ENCODE peak calls at places on chromosomes 6 and 20, in five cellular contexts. V is neural progenitor cell, K is MM.1S, E is GM23248, I is PC-3. U is an unnamed sample.

GRCh38 chr6:13872681-13873080 is 52.1 kb upstream of the RNF182 start:
- DNase-seq in K (no peak), I (no peak), E (no peak), V (no peak), U (no peak)

GRCh38 chr20:4797275-4797674 is 75.6 kb downstream of the PRND start:
- DNase-seq in V (no peak), K (no peak), I (no peak), E (peak), U (no peak)

GRCh38 chr6:37650071-37650481 is 47.6 kb downstream of the MDGA1 start:
- DNase-seq in V (peak), E (no peak), K (no peak), I (no peak), U (peak)

GRCh38 chr6:21915707-21916399 is 322.3 kb downstream of the SOX4 start:
- DNase-seq in K (no peak), V (no peak), I (peak), E (peak), U (no peak)

GRCh38 chr20:36298795-36299339 is 7.3 kb upstream of the DLGAP4 start:
- DNase-seq in I (no peak), V (no peak), E (no peak), K (no peak), U (no peak)

GRCh38 chr6:71404145-71404966 is 115.7 kb downstream of the OGFRL1 start:
- DNase-seq in I (peak), K (no peak), E (peak), V (no peak), U (peak)

GRCh38 chr20:59469266-59470252 is 134.8 kb upstream of the PHACTR3 start:
- DNase-seq in K (no peak), E (no peak), V (peak), I (no peak), U (peak)

GRCh38 chr6:43913388-43914271 is 143.6 kb downstream of the VEGFA start:
- DNase-seq in I (no peak), K (no peak), E (peak), V (no peak), U (no peak)

GRCh38 chr20:24131281-24131680 is 142.7 kb upstream of the GGTLC1 start:
- DNase-seq in V (no peak), I (peak), K (no peak), E (no peak), U (no peak)

GRCh38 chr20:10550204-10551118 is 115.4 kb downstream of the SLX4IP start:
- DNase-seq in V (no peak), K (no peak), E (no peak), I (no peak), U (no peak)

GRCh38 chr20:26295006-26295405 is 598.4 kb upstream of the ZNF337 start:
- DNase-seq in E (no peak), I (no peak), K (no peak), V (no peak), U (no peak)

GRCh38 chr6:105550961-105551625 is 148.2 kb upstream of the PREP start:
- DNase-seq in E (no peak), V (no peak), I (no peak), K (no peak), U (no peak)

GRCh38 chr6:167141667-167142432 is 15.9 kb downstream of the GPR31 start:
- DNase-seq in V (peak), E (peak), K (peak), I (peak), U (peak)

GRCh38 chr6:53679446-53679933 is 13.9 kb upstream of the KLHL31 start:
- DNase-seq in E (peak), I (peak), V (no peak), K (peak), U (peak)

GRCh38 chr6:25010917-25011625 is 75.3 kb upstream of the RIPOR2 start:
- DNase-seq in V (no peak), K (no peak), I (peak), E (peak), U (no peak)

GRCh38 chr6:43856005-43856765 is 86.2 kb downstream of the VEGFA start:
- DNase-seq in E (peak), I (peak), V (peak), K (no peak), U (peak)

GRCh38 chr6:86192123-86192522 is 549.4 kb upstream of the SYNCRIP start:
- DNase-seq in V (peak), K (peak), E (peak), I (peak), U (peak)

GRCh38 chr6:169101981-169102380 is 151.7 kb downstream of the THBS2 start:
- DNase-seq in E (peak), V (no peak), I (peak), K (no peak), U (no peak)

GRCh38 chr20:31666258-31667042 is 28.7 kb downstream of the COX4I2 start:
- DNase-seq in E (no peak), I (no peak), K (no peak), V (peak), U (no peak)

GRCh38 chr6:35640017-35640664 is 48.6 kb downstream of the FKBP5 start:
- DNase-seq in E (peak), K (no peak), I (peak), V (no peak), U (no peak)

GRCh38 chr6:137094411-137095008 is 49.7 kb upstream of the IL20RA start:
- DNase-seq in E (peak), K (peak), I (peak), V (peak), U (peak)

GRCh38 chr6:44464051-44464450 is 76.5 kb downstream of the CDC5L start:
- DNase-seq in K (no peak), I (no peak), V (no peak), E (no peak), U (no peak)

GRCh38 chr6:11425431-11425871 is 112.1 kb upstream of the TMEM170B start:
- DNase-seq in I (no peak), E (no peak), K (no peak), V (peak), U (peak)

GRCh38 chr20:16624106-16624505 is 50.9 kb upstream of the KIF16B start:
- DNase-seq in K (no peak), I (peak), V (no peak), E (no peak), U (no peak)

GRCh38 chr6:116087437-116088027 is 13.1 kb upstream of the NT5DC1 start:
- DNase-seq in K (peak), E (peak), V (no peak), I (peak), U (no peak)

GRCh38 chr6:11196511-11197174 is 35.8 kb downstream of the NEDD9 start:
- DNase-seq in I (no peak), V (peak), K (no peak), E (no peak), U (peak)

GRCh38 chr20:25062841-25063240 is 4.9 kb upstream of the ACSS1 start:
- DNase-seq in I (no peak), K (no peak), V (no peak), E (no peak), U (no peak)

GRCh38 chr6:16733085-16733484 is 28.2 kb downstream of the ATXN1 start:
- DNase-seq in K (no peak), I (no peak), E (no peak), V (no peak), U (no peak)

DNA sequence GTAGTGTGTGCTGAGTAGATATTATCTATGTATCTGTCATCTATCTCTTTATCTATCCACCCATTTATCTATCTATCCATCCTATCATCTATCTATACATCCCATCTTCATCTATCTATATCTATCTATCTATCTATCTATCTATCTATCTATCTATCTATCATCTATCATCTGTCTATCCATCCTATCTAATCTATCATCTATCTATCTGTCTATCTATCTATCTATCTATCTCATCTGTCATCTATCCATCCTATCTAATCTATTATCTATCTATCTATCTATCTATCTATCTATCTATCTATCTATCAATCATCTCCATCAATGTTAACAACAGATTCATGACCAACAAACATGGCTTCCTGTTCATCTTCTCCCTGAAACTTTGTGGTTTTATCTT is 90.5 kb upstream of the SLC24A3 start:
- DNase-seq in K (no peak), I (no peak), V (no peak), E (no peak), U (no peak)
- TF ChIP-seq EZH2phosphoT487 in K (no peak), I (no peak), V (no peak), E (no peak), U (no peak)

GRCh38 chr6:163416640-163417253 is 2.2 kb downstream of the QKI start:
- DNase-seq in V (peak), E (peak), K (peak), I (peak), U (peak)
- H2AFZ ChIP-seq in V (no peak), E (peak), K (no peak), I (no peak), U (no peak)

GRCh38 chr20:1033751-1034419 is 31.8 kb upstream of the RSPO4 start:
- DNase-seq in V (no peak), K (no peak), E (no peak), I (no peak), U (no peak)
- TF ChIP-seq EZH2phosphoT487 in V (no peak), K (no peak), E (no peak), I (no peak), U (no peak)

GRCh38 chr6:41659935-41660334 is 21.7 kb downstream of the MDFI start:
- DNase-seq in V (no peak), I (no peak), K (no peak), E (no peak), U (no peak)

GRCh38 chr6:41658551-41659069 is 20.3 kb downstream of the MDFI start:
- DNase-seq in V (no peak), E (no peak), I (no peak), K (no peak), U (no peak)

GRCh38 chr6:41654433-41655020 is 16.3 kb downstream of the MDFI start:
- DNase-seq in E (no peak), V (no peak), I (no peak), K (no peak), U (no peak)

GRCh38 chr6:41655706-41656668 is 17.7 kb downstream of the MDFI start:
- DNase-seq in K (no peak), E (no peak), V (peak), I (no peak), U (peak)

DNA sequence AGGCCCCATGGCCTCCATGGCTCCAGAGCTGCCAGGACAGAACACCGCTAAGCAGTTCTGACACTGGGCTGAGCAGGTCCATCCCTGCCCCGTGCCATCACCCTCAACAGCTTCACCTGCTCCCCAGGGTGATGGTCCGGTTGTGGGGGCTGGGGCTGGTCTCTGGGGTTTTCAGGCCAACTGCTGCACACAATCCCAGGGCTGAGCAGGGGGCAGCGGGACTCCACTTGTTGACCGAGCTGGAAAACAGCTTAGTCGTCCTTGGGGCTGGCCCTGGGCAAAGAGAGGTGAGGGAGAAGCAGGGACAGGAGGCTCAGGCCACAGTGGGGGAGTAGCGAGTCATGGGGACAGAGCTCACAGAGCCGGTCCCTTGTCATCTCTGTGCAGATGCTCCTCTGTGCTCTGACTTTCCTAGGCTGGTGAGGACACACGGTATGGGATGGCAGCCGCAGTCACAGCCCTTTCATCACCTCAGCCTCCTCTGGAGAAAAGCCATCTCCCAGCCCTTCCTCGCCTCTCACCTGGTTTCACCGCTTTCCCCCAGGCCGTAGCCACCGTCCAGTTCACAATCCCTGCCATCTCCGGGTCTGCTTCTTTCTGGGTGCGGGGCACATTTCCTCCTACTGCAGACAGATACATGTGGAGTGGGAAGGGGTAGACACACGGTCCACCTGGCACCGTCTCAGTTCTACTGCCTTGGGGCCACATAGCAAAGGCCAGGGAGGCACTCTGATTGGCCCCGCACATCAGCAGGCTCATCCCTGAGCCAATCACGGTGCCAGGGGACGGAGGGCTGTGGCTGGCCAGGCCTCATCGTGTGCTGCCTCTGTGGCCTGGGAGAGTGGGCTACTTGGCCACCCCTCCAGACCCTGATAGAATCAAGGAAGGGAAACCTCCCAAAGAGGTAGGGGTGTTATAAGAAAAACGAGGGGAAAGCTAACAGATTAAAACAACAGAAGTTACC is 19.1 kb downstream of the MDFI start:
- DNase-seq in I (no peak), E (no peak), K (no peak), V (no peak), U (no peak)
- H2AFZ ChIP-seq in I (no peak), E (no peak), K (no peak), V (no peak), U (peak)